ENCODE peak calls at places on chromosomes 16 and 17, in five cellular contexts. One of them, this sample, is unnamed.

GRCh38 chr16:89009343-89010209 is 32.6 kb upstream of the CBFA2T3 start:
- DNase-seq in mammary epithelial cell: no peak
- DNase-seq in CD4-positive, alpha-beta T cell: peak
- DNase-seq in GM12864: no peak
- DNase-seq in activated B cell treated with CpG ODN at 0.5 μM for 24 hours: no peak
- DNase-seq in this sample: peak

GRCh38 chr17:21140911-21141310 is 14.1 kb downstream of the DHRS7B start:
- DNase-seq in mammary epithelial cell: no peak
- DNase-seq in CD4-positive, alpha-beta T cell: no peak
- DNase-seq in GM12864: no peak
- DNase-seq in activated B cell treated with CpG ODN at 0.5 μM for 24 hours: no peak
- DNase-seq in this sample: peak

GRCh38 chr16:88287219-88287618 is 95.5 kb upstream of the ZNF469 start:
- DNase-seq in mammary epithelial cell: no peak
- DNase-seq in CD4-positive, alpha-beta T cell: no peak
- DNase-seq in GM12864: no peak
- DNase-seq in activated B cell treated with CpG ODN at 0.5 μM for 24 hours: no peak
- DNase-seq in this sample: no peak

GRCh38 chr17:46170609-46171432 is 22.4 kb downstream of the KANSL1 start:
- DNase-seq in mammary epithelial cell: no peak
- DNase-seq in CD4-positive, alpha-beta T cell: no peak
- DNase-seq in GM12864: no peak
- DNase-seq in activated B cell treated with CpG ODN at 0.5 μM for 24 hours: no peak
- DNase-seq in this sample: no peak

GRCh38 chr16:9105189-9105588 is 13.7 kb downstream of the HAPSTR1 start:
- DNase-seq in mammary epithelial cell: no peak
- DNase-seq in CD4-positive, alpha-beta T cell: no peak
- DNase-seq in GM12864: no peak
- DNase-seq in activated B cell treated with CpG ODN at 0.5 μM for 24 hours: no peak
- DNase-seq in this sample: no peak

GRCh38 chr16:20883554-20884239 is 16.5 kb downstream of the DCUN1D3 start:
- DNase-seq in mammary epithelial cell: no peak
- DNase-seq in CD4-positive, alpha-beta T cell: no peak
- DNase-seq in GM12864: no peak
- DNase-seq in activated B cell treated with CpG ODN at 0.5 μM for 24 hours: no peak
- DNase-seq in this sample: no peak

GRCh38 chr17:36837616-36838272 is 99.5 kb upstream of the LHX1 start:
- DNase-seq in mammary epithelial cell: no peak
- DNase-seq in CD4-positive, alpha-beta T cell: no peak
- DNase-seq in GM12864: no peak
- DNase-seq in activated B cell treated with CpG ODN at 0.5 μM for 24 hours: no peak
- DNase-seq in this sample: no peak

GRCh38 chr16:90008708-90009145 is 10.5 kb downstream of the DBNDD1 start:
- DNase-seq in mammary epithelial cell: no peak
- DNase-seq in CD4-positive, alpha-beta T cell: peak
- DNase-seq in GM12864: peak
- DNase-seq in activated B cell treated with CpG ODN at 0.5 μM for 24 hours: peak
- DNase-seq in this sample: peak

GRCh38 chr16:53090591-53091507 is 36.1 kb downstream of the CHD9 start:
- DNase-seq in mammary epithelial cell: peak
- DNase-seq in CD4-positive, alpha-beta T cell: no peak
- DNase-seq in GM12864: no peak
- DNase-seq in activated B cell treated with CpG ODN at 0.5 μM for 24 hours: peak
- DNase-seq in this sample: peak

GRCh38 chr16:77780378-77780837 is 8.0 kb upstream of the VAT1L start:
- DNase-seq in mammary epithelial cell: peak
- DNase-seq in CD4-positive, alpha-beta T cell: no peak
- DNase-seq in GM12864: no peak
- DNase-seq in activated B cell treated with CpG ODN at 0.5 μM for 24 hours: no peak
- DNase-seq in this sample: no peak

GRCh38 chr17:57385975-57386374 is 129.7 kb downstream of the MSI2 start:
- DNase-seq in mammary epithelial cell: no peak
- DNase-seq in CD4-positive, alpha-beta T cell: no peak
- DNase-seq in GM12864: no peak
- DNase-seq in activated B cell treated with CpG ODN at 0.5 μM for 24 hours: no peak
- DNase-seq in this sample: no peak

GRCh38 chr17:78472035-78472905 is 93.8 kb downstream of the PGS1 start:
- DNase-seq in mammary epithelial cell: no peak
- DNase-seq in CD4-positive, alpha-beta T cell: no peak
- DNase-seq in GM12864: no peak
- DNase-seq in activated B cell treated with CpG ODN at 0.5 μM for 24 hours: no peak
- DNase-seq in this sample: peak

GRCh38 chr17:77696720-77697460 is 261.6 kb upstream of the TNRC6C start:
- DNase-seq in mammary epithelial cell: no peak
- DNase-seq in CD4-positive, alpha-beta T cell: no peak
- DNase-seq in GM12864: no peak
- DNase-seq in activated B cell treated with CpG ODN at 0.5 μM for 24 hours: no peak
- DNase-seq in this sample: no peak

GRCh38 chr17:79983456-79983855 is 52.2 kb downstream of the TBC1D16 start:
- DNase-seq in mammary epithelial cell: no peak
- DNase-seq in CD4-positive, alpha-beta T cell: no peak
- DNase-seq in GM12864: no peak
- DNase-seq in activated B cell treated with CpG ODN at 0.5 μM for 24 hours: no peak
- DNase-seq in this sample: no peak

GRCh38 chr16:81666102-81666501 is 113.0 kb upstream of the PLCG2 start:
- DNase-seq in mammary epithelial cell: no peak
- DNase-seq in CD4-positive, alpha-beta T cell: no peak
- DNase-seq in GM12864: no peak
- DNase-seq in activated B cell treated with CpG ODN at 0.5 μM for 24 hours: no peak
- DNase-seq in this sample: no peak

GRCh38 chr17:29407856-29408255 is 17.7 kb downstream of the TAOK1 start:
- DNase-seq in mammary epithelial cell: no peak
- DNase-seq in CD4-positive, alpha-beta T cell: no peak
- DNase-seq in GM12864: no peak
- DNase-seq in activated B cell treated with CpG ODN at 0.5 μM for 24 hours: no peak
- DNase-seq in this sample: no peak

GRCh38 chr16:85426806-85427205 is 186.3 kb upstream of the GSE1 start:
- DNase-seq in mammary epithelial cell: no peak
- DNase-seq in CD4-positive, alpha-beta T cell: no peak
- DNase-seq in GM12864: no peak
- DNase-seq in activated B cell treated with CpG ODN at 0.5 μM for 24 hours: peak
- DNase-seq in this sample: no peak

GRCh38 chr16:84851192-84852127 is 31.7 kb downstream of the CRISPLD2 start:
- DNase-seq in mammary epithelial cell: peak
- DNase-seq in CD4-positive, alpha-beta T cell: no peak
- DNase-seq in GM12864: no peak
- DNase-seq in activated B cell treated with CpG ODN at 0.5 μM for 24 hours: no peak
- DNase-seq in this sample: no peak

GRCh38 chr17:36878216-36878615 is 59.1 kb upstream of the LHX1 start:
- DNase-seq in mammary epithelial cell: no peak
- DNase-seq in CD4-positive, alpha-beta T cell: no peak
- DNase-seq in GM12864: no peak
- DNase-seq in activated B cell treated with CpG ODN at 0.5 μM for 24 hours: no peak
- DNase-seq in this sample: no peak

GRCh38 chr16:89155184-89155679 is 16.3 kb upstream of the CDH15 start:
- DNase-seq in mammary epithelial cell: no peak
- DNase-seq in CD4-positive, alpha-beta T cell: no peak
- DNase-seq in GM12864: no peak
- DNase-seq in activated B cell treated with CpG ODN at 0.5 μM for 24 hours: no peak
- DNase-seq in this sample: no peak

GRCh38 chr16:56191807-56192643 is 736 bp downstream of the GNAO1 start:
- DNase-seq in mammary epithelial cell: no peak
- DNase-seq in CD4-positive, alpha-beta T cell: no peak
- DNase-seq in GM12864: no peak
- DNase-seq in activated B cell treated with CpG ODN at 0.5 μM for 24 hours: no peak
- DNase-seq in this sample: no peak

GRCh38 chr17:55089955-55090573 is 121.5 kb downstream of the STXBP4 start:
- DNase-seq in mammary epithelial cell: no peak
- DNase-seq in CD4-positive, alpha-beta T cell: peak
- DNase-seq in GM12864: peak
- DNase-seq in activated B cell treated with CpG ODN at 0.5 μM for 24 hours: no peak
- DNase-seq in this sample: peak

GRCh38 chr16:86730597-86730996 is 152.2 kb downstream of the FOXL1 start:
- DNase-seq in mammary epithelial cell: no peak
- DNase-seq in CD4-positive, alpha-beta T cell: no peak
- DNase-seq in GM12864: no peak
- DNase-seq in activated B cell treated with CpG ODN at 0.5 μM for 24 hours: no peak
- DNase-seq in this sample: no peak

GRCh38 chr16:3825103-3825502 is 55.4 kb downstream of the CREBBP start:
- DNase-seq in mammary epithelial cell: peak
- DNase-seq in CD4-positive, alpha-beta T cell: no peak
- DNase-seq in GM12864: no peak
- DNase-seq in activated B cell treated with CpG ODN at 0.5 μM for 24 hours: no peak
- DNase-seq in this sample: no peak

GRCh38 chr17:72407336-72408121 is 286.7 kb downstream of the SOX9 start:
- DNase-seq in mammary epithelial cell: peak
- DNase-seq in CD4-positive, alpha-beta T cell: no peak
- DNase-seq in GM12864: no peak
- DNase-seq in activated B cell treated with CpG ODN at 0.5 μM for 24 hours: no peak
- DNase-seq in this sample: peak

GRCh38 chr16:26605872-26606271 is 460.9 kb upstream of the C16orf82 start:
- DNase-seq in mammary epithelial cell: no peak
- DNase-seq in CD4-positive, alpha-beta T cell: no peak
- DNase-seq in GM12864: no peak
- DNase-seq in activated B cell treated with CpG ODN at 0.5 μM for 24 hours: no peak
- DNase-seq in this sample: no peak

GRCh38 chr17:6452471-6453266 is 8.4 kb downstream of the PIMREG start:
- DNase-seq in mammary epithelial cell: no peak
- DNase-seq in CD4-positive, alpha-beta T cell: no peak
- DNase-seq in GM12864: no peak
- DNase-seq in activated B cell treated with CpG ODN at 0.5 μM for 24 hours: no peak
- DNase-seq in this sample: no peak

GRCh38 chr17:83144421-83145357 is 65.3 kb downstream of the METRNL start:
- DNase-seq in mammary epithelial cell: no peak
- DNase-seq in CD4-positive, alpha-beta T cell: no peak
- DNase-seq in GM12864: no peak
- DNase-seq in activated B cell treated with CpG ODN at 0.5 μM for 24 hours: no peak
- DNase-seq in this sample: peak

GRCh38 chr17:83037084-83037950 is 42.1 kb upstream of the METRNL start:
- DNase-seq in mammary epithelial cell: no peak
- DNase-seq in CD4-positive, alpha-beta T cell: no peak
- DNase-seq in GM12864: no peak
- DNase-seq in activated B cell treated with CpG ODN at 0.5 μM for 24 hours: no peak
- DNase-seq in this sample: no peak

GRCh38 chr17:33082529-33083148 is 91.0 kb downstream of the SPACA3 start:
- DNase-seq in mammary epithelial cell: no peak
- DNase-seq in CD4-positive, alpha-beta T cell: no peak
- DNase-seq in GM12864: no peak
- DNase-seq in activated B cell treated with CpG ODN at 0.5 μM for 24 hours: no peak
- DNase-seq in this sample: no peak

GRCh38 chr17:33266611-33267010 is 26.5 kb downstream of the ASIC2 start:
- DNase-seq in mammary epithelial cell: no peak
- DNase-seq in CD4-positive, alpha-beta T cell: no peak
- DNase-seq in GM12864: no peak
- DNase-seq in activated B cell treated with CpG ODN at 0.5 μM for 24 hours: no peak
- DNase-seq in this sample: no peak

GRCh38 chr17:17484451-17484899 is 7.7 kb downstream of the MED9 start:
- DNase-seq in mammary epithelial cell: no peak
- DNase-seq in CD4-positive, alpha-beta T cell: no peak
- DNase-seq in GM12864: no peak
- DNase-seq in activated B cell treated with CpG ODN at 0.5 μM for 24 hours: no peak
- DNase-seq in this sample: no peak

GRCh38 chr17:51322390-51323029 is 62.2 kb downstream of the UTP18 start:
- DNase-seq in mammary epithelial cell: peak
- DNase-seq in CD4-positive, alpha-beta T cell: no peak
- DNase-seq in GM12864: no peak
- DNase-seq in activated B cell treated with CpG ODN at 0.5 μM for 24 hours: no peak
- DNase-seq in this sample: no peak
- TF ChIP-seq CTCF in mammary epithelial cell: peak
- TF ChIP-seq CTCF in CD4-positive, alpha-beta T cell: peak
- TF ChIP-seq CTCF in GM12864: peak
- TF ChIP-seq CTCF in activated B cell treated with CpG ODN at 0.5 μM for 24 hours: no peak
- TF ChIP-seq CTCF in this sample: peak

GRCh38 chr17:35287286-35287811 is 44.5 kb downstream of the SLFN5 start:
- DNase-seq in mammary epithelial cell: no peak
- DNase-seq in CD4-positive, alpha-beta T cell: no peak
- DNase-seq in GM12864: peak
- DNase-seq in activated B cell treated with CpG ODN at 0.5 μM for 24 hours: no peak
- DNase-seq in this sample: no peak

GRCh38 chr17:35283767-35284166 is 40.9 kb downstream of the SLFN5 start:
- DNase-seq in mammary epithelial cell: no peak
- DNase-seq in CD4-positive, alpha-beta T cell: no peak
- DNase-seq in GM12864: no peak
- DNase-seq in activated B cell treated with CpG ODN at 0.5 μM for 24 hours: no peak
- DNase-seq in this sample: no peak

GRCh38 chr17:35289222-35289621 is 46.4 kb downstream of the SLFN5 start:
- DNase-seq in mammary epithelial cell: no peak
- DNase-seq in CD4-positive, alpha-beta T cell: no peak
- DNase-seq in GM12864: no peak
- DNase-seq in activated B cell treated with CpG ODN at 0.5 μM for 24 hours: no peak
- DNase-seq in this sample: no peak

GRCh38 chr17:35284955-35285354 is 42.1 kb downstream of the SLFN5 start:
- DNase-seq in mammary epithelial cell: no peak
- DNase-seq in CD4-positive, alpha-beta T cell: no peak
- DNase-seq in GM12864: no peak
- DNase-seq in activated B cell treated with CpG ODN at 0.5 μM for 24 hours: no peak
- DNase-seq in this sample: no peak

GRCh38 chr17:35286120-35286781 is 43.4 kb downstream of the SLFN5 start:
- DNase-seq in mammary epithelial cell: no peak
- DNase-seq in CD4-positive, alpha-beta T cell: no peak
- DNase-seq in GM12864: peak
- DNase-seq in activated B cell treated with CpG ODN at 0.5 μM for 24 hours: no peak
- DNase-seq in this sample: no peak
- TF ChIP-seq CTCF in mammary epithelial cell: no peak
- TF ChIP-seq CTCF in CD4-positive, alpha-beta T cell: no peak
- TF ChIP-seq CTCF in GM12864: no peak
- TF ChIP-seq CTCF in activated B cell treated with CpG ODN at 0.5 μM for 24 hours: no peak
- TF ChIP-seq CTCF in this sample: no peak

GRCh38 chr17:8326591-8327583 is 12.8 kb upstream of the ODF4 start:
- DNase-seq in mammary epithelial cell: no peak
- DNase-seq in CD4-positive, alpha-beta T cell: no peak
- DNase-seq in GM12864: no peak
- DNase-seq in activated B cell treated with CpG ODN at 0.5 μM for 24 hours: peak
- DNase-seq in this sample: peak
- TF ChIP-seq CTCF in mammary epithelial cell: no peak
- TF ChIP-seq CTCF in CD4-positive, alpha-beta T cell: no peak
- TF ChIP-seq CTCF in GM12864: no peak
- TF ChIP-seq CTCF in activated B cell treated with CpG ODN at 0.5 μM for 24 hours: no peak
- TF ChIP-seq CTCF in this sample: no peak

DNA sequence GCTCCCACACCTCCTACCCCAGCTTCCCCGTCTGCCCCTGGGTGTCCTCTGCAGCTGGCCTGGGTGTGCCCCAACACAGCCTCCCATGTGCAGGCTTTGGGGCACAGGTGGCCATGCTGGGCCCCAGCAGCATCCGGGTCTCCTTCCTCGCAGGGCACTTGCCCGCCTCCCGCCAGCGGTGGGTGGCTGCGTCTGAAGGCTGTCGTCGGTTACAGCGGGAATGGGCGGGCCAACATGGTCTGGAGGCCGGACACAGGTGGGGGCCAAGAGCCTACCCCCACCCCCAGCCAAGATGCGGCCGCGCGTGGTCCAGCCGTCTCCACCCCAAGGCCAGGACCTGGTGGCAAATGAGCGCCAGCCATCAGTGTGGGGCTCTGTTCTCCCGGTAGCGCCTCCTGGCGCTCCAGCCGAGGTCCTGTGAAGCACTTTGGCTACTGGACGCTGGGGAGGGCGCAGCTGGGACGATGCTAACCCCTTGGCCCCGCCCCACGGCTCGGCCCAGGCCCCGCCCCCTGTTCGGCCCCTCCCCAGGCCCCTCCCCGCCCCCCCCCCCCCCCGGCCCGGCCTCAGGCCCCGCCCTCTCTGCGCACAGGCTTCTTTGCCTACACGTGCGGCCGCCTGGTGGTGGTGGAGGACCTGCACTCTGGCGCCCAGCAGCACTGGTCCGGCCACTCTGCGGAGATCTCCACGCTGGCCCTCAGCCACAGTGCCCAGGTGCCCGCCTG is 7.3 kb upstream of the RHOT2 start:
- DNase-seq in mammary epithelial cell: peak
- DNase-seq in CD4-positive, alpha-beta T cell: peak
- DNase-seq in GM12864: no peak
- DNase-seq in activated B cell treated with CpG ODN at 0.5 μM for 24 hours: peak
- DNase-seq in this sample: peak
- TF ChIP-seq CTCF in mammary epithelial cell: peak
- TF ChIP-seq CTCF in CD4-positive, alpha-beta T cell: no peak
- TF ChIP-seq CTCF in GM12864: peak
- TF ChIP-seq CTCF in activated B cell treated with CpG ODN at 0.5 μM for 24 hours: no peak
- TF ChIP-seq CTCF in this sample: peak